ENCODE peak calls at places on chromosome 9, in seven cellular contexts. O is amniotic stem cell; U is stimulated activated CD8-positive, alpha-beta memory T cell treated with anti-CD3 and anti-CD28 coated beads, Interleukin-7, amount 100 ng/mL, for 24 hours; Q is amygdala; J is hepatic stellate cell; C is A549; I is posterior cingulate gyrus. X is an unnamed sample.

GRCh38 chr9:26800322-26800721 is 92.3 kb downstream of the CAAP1 start:
- DNase-seq in O (no peak), U (no peak), Q (no peak), J (no peak), C (no peak), I (no peak), X (no peak)

GRCh38 chr9:89745601-89746376 is 141.0 kb downstream of the GADD45G start:
- DNase-seq in O (no peak), U (no peak), Q (no peak), J (no peak), C (no peak), I (no peak), X (no peak)

GRCh38 chr9:100087218-100087617 is 11.6 kb downstream of the ERP44 start:
- DNase-seq in O (no peak), U (no peak), Q (no peak), J (no peak), C (no peak), I (no peak), X (no peak)

GRCh38 chr9:7871977-7872730 is 72.6 kb upstream of the DMAC1 start:
- DNase-seq in O (no peak), U (no peak), Q (no peak), J (no peak), C (no peak), I (no peak), X (no peak)

GRCh38 chr9:22010881-22011625 is 1.9 kb upstream of the CDKN2B start:
- DNase-seq in O (no peak), U (no peak), Q (no peak), J (no peak), C (no peak), I (no peak), X (no peak)

GRCh38 chr9:107176701-107177100 is 106.4 kb upstream of the RAD23B start:
- DNase-seq in O (no peak), U (no peak), Q (no peak), J (peak; percentile 19), C (no peak), I (no peak), X (no peak)

GRCh38 chr9:87973791-87974292 is 491 bp downstream of the CDK20 start:
- DNase-seq in O (no peak), U (no peak), Q (no peak), J (no peak), C (no peak), I (no peak), X (no peak)

GRCh38 chr9:36132081-36132480 is 4.5 kb upstream of the GLIPR2 start:
- DNase-seq in O (no peak), U (no peak), Q (no peak), J (peak; percentile 38), C (no peak), I (no peak), X (no peak)